ENCODE peak calls at places on chromosomes 7 and 10, in ten cellular contexts. J, A, F, P, V, D, C, S, E and G are unnamed samples.

GRCh38 chr7:76425156-76425555 is 406 bp downstream of the ZP3 start:
- DNase-seq in J (no peak), A (no peak), F (no peak), P (no peak), V (no peak), D (no peak), C (no peak), S (no peak), E (no peak), G (no peak)

GRCh38 chr10:84423729-84424128 is 95.3 kb downstream of the CCSER2 start:
- DNase-seq in J (no peak), A (no peak), F (no peak), P (no peak), V (peak; percentile 46), D (no peak), C (no peak), S (no peak), E (no peak), G (no peak)

GRCh38 chr7:128110641-128111365 is 79.6 kb upstream of the LRRC4 start:
- DNase-seq in J (no peak), A (no peak), F (peak; percentile 83), P (no peak), V (no peak), D (no peak), C (no peak), S (no peak), E (no peak), G (no peak)

GRCh38 chr10:103476046-103476768 is 2.8 kb downstream of the CALHM3 start:
- DNase-seq in J (peak; percentile 57), A (no peak), F (no peak), P (peak; percentile 18), V (peak; percentile 30), D (no peak), C (no peak), S (no peak), E (no peak), G (no peak)

GRCh38 chr10:77420942-77421523 is 216.6 kb downstream of the KCNMA1 start:
- DNase-seq in J (no peak), A (no peak), F (no peak), P (no peak), V (no peak), D (no peak), C (no peak), S (no peak), E (no peak), G (no peak)

GRCh38 chr10:71601273-71601672 is 118.3 kb downstream of the C10orf105 start:
- DNase-seq in J (no peak), A (no peak), F (no peak), P (no peak), V (no peak), D (no peak), C (no peak), S (no peak), E (no peak), G (no peak)

GRCh38 chr7:72494807-72495206 is 82.7 kb upstream of the CALN1 start:
- DNase-seq in J (no peak), A (no peak), F (no peak), P (no peak), V (no peak), D (no peak), C (no peak), S (no peak), E (no peak), G (no peak)

GRCh38 chr7:104469135-104469820 is 140.9 kb downstream of the LHFPL3 start:
- DNase-seq in J (no peak), A (no peak), F (no peak), P (no peak), V (no peak), D (no peak), C (no peak), S (peak; percentile 16), E (no peak), G (no peak)

GRCh38 chr10:12509794-12510100 is 160.4 kb downstream of the CAMK1D start:
- DNase-seq in J (no peak), A (no peak), F (no peak), P (no peak), V (no peak), D (no peak), C (no peak), S (no peak), E (no peak), G (no peak)

GRCh38 chr7:25171516-25171915 is 46.5 kb upstream of the CYCS start:
- DNase-seq in J (no peak), A (no peak), F (no peak), P (no peak), V (no peak), D (no peak), C (no peak), S (no peak), E (no peak), G (no peak)

GRCh38 chr10:131653550-131654470 is 247.0 kb upstream of the PPP2R2D start:
- DNase-seq in J (no peak), A (no peak), F (peak; percentile 61), P (no peak), V (no peak), D (no peak), C (no peak), S (no peak), E (no peak), G (no peak)

GRCh38 chr7:8831386-8831785 is 398.0 kb downstream of the NXPH1 start:
- DNase-seq in J (no peak), A (no peak), F (no peak), P (no peak), V (no peak), D (no peak), C (no peak), S (no peak), E (no peak), G (no peak)

GRCh38 chr7:88758355-88759215 is 915 bp upstream of the ZNF804B start:
- DNase-seq in J (no peak), A (no peak), F (no peak), P (no peak), V (peak; percentile 52), D (peak; percentile 18), C (peak; percentile 29), S (peak; percentile 49), E (no peak), G (no peak)

GRCh38 chr7:119900996-119901395 is 372.0 kb upstream of the KCND2 start:
- DNase-seq in J (no peak), A (no peak), F (no peak), P (peak; percentile 22), V (no peak), D (peak; percentile 20), C (no peak), S (no peak), E (no peak), G (no peak)

GRCh38 chr7:116273918-116274301 is 63.6 kb downstream of the TES start:
- DNase-seq in J (no peak), A (no peak), F (no peak), P (no peak), V (no peak), D (no peak), C (no peak), S (no peak), E (no peak), G (no peak)

GRCh38 chr7:14073988-14074387 is 84.5 kb upstream of the ETV1 start:
- DNase-seq in J (no peak), A (no peak), F (no peak), P (no peak), V (no peak), D (no peak), C (no peak), S (no peak), E (no peak), G (no peak)

GRCh38 chr7:76356823-76357222 is 2.0 kb downstream of the YWHAG start:
- DNase-seq in J (no peak), A (no peak), F (no peak), P (peak; percentile 45), V (peak; percentile 80), D (peak; percentile 59), C (no peak), S (peak; percentile 54), E (no peak), G (peak; percentile 83)

GRCh38 chr7:151851160-151851751 is 25.7 kb downstream of the PRKAG2 start:
- DNase-seq in J (no peak), A (no peak), F (peak; percentile 84), P (peak; percentile 77), V (peak; percentile 56), D (no peak), C (no peak), S (no peak), E (no peak), G (no peak)
- H3K27ac ChIP-seq in J (no peak overlapping the region), A (no peak overlapping the region), F (peak overlapping the region; percentile 37), P (peak overlapping the region; percentile 30), V (no peak overlapping the region), D (no peak overlapping the region), C (no peak overlapping the region), S (no peak overlapping the region), E (no peak overlapping the region), G (no peak overlapping the region)

DNA sequence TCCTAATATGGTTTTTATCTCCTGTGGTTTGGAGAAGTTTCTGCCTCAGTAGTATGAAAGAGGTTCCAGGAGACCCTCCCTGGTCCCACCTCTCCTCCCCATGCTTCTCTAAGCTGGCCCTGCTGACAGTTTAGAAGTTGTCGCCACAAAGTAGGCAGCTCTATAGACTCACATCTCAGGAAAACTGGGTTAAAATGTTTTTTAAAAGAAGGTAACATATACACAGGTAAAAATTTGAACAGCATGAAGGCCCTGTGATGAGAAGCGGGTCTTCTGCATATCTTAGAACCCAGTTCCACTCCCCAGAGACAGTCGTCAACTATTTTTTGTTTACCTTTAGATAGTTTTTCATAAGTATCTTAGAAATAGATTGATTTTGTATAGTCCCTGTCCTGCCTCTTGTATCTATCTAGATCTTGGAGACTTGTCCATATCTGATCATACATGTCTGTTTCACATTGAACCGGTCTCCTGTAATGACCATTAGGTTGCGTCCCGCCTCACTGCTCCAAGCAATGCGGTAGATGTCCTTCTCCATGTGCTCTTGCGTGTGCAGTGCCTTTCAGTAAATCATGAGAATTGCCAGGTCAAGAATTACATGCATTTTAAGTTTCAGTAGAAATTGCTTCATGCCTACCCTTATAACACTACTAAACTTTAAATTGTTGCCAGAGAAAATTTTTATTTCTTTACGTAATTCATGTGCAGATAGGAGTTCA is 2.2 kb downstream of the DUSP5 start:
- DNase-seq in J (no peak), A (no peak), F (no peak), P (no peak), V (peak; percentile 51), D (no peak), C (no peak), S (no peak), E (no peak), G (no peak)
- H3K4me1 ChIP-seq in J (peaks cover 12% of the 10 kb centered on the region), A (peaks cover 65% of the 10 kb centered on the region), F (peaks cover 89% of the 10 kb centered on the region), P (peaks cover 32% of the 10 kb centered on the region), V (peaks cover 52% of the 10 kb centered on the region), D (peaks cover 44% of the 10 kb centered on the region), C (peaks cover 16% of the 10 kb centered on the region), S (peaks cover 46% of the 10 kb centered on the region), E (no peaks in the 10 kb centered on the region), G (peaks cover 19% of the 10 kb centered on the region)

DNA sequence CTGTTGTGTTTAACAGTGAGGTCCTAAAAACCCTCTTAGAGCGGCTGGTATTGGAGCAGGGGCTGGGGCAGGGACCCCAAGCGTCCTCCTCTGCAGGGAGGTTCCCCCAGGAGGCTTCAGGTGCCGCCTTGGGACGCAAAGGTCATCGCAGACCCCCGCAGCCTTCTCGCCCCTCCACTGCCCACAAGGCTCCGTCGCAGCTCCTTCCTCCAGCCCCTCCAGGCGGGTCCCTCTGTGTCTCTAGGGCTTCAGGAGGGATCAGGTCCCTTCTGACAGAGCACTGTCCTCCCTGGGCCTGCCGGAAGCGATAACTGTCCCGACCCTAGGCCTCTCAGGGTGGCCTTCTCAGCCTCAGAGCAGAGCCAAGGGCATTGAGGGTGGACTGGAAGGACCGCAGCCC is 26.1 kb upstream of the AP5Z1 start:
- DNase-seq in J (no peak), A (no peak), F (no peak), P (no peak), V (no peak), D (no peak), C (no peak), S (no peak), E (no peak), G (no peak)
- H3K27ac ChIP-seq in J (no peak overlapping the region), A (no peak overlapping the region), F (peak overlapping the region; percentile 94), P (no peak overlapping the region), V (no peak overlapping the region), D (no peak overlapping the region), C (no peak overlapping the region), S (no peak overlapping the region), E (peak overlapping the region; percentile 91), G (no peak overlapping the region)

GRCh38 chr7:129864042-129864441 is 88.7 kb downstream of the UBE2H start:
- DNase-seq in J (no peak), A (no peak), F (no peak), P (no peak), V (peak; percentile 40), D (no peak), C (no peak), S (no peak), E (peak; percentile 57), G (no peak)
- H3K4me1 ChIP-seq in J (peaks cover 2% of the 10 kb centered on the region), A (peaks cover 26% of the 10 kb centered on the region), F (peaks cover 79% of the 10 kb centered on the region), P (peaks cover 70% of the 10 kb centered on the region), V (peaks cover 18% of the 10 kb centered on the region), D (peaks cover 54% of the 10 kb centered on the region), C (peaks cover 19% of the 10 kb centered on the region), S (peaks cover 2% of the 10 kb centered on the region), E (peaks cover 18% of the 10 kb centered on the region), G (peaks cover 6% of the 10 kb centered on the region)